ENCODE peak calls at places on chromosomes 7 and 10, in eight cellular contexts. One of them, this sample, is unnamed.

GRCh38 chr10:51786016-51786683 is 86.8 kb upstream of the CSTF2T start:
- DNase-seq in GM20000: no peak
- DNase-seq in anterior cingulate cortex: no peak
- DNase-seq in HTR-8/SVneo: no peak
- DNase-seq in activated CD4-positive, alpha-beta T cell treated with anti-CD3 and anti-CD28 coated beads, Interleukin-2, amount 50 U/mL, for 4 hours: no peak
- DNase-seq in SK-MEL-5: no peak
- DNase-seq in activated T-helper 1 cell treated with Interleukin-2 at 50 U/mL for 16 hours: no peak
- DNase-seq in coronary artery: no peak
- DNase-seq in this sample: no peak

GRCh38 chr10:52314822-52315552 is 906 bp downstream of the DKK1 start:
- DNase-seq in GM20000: no peak
- DNase-seq in anterior cingulate cortex: peak
- DNase-seq in HTR-8/SVneo: no peak
- DNase-seq in activated CD4-positive, alpha-beta T cell treated with anti-CD3 and anti-CD28 coated beads, Interleukin-2, amount 50 U/mL, for 4 hours: no peak
- DNase-seq in SK-MEL-5: no peak
- DNase-seq in activated T-helper 1 cell treated with Interleukin-2 at 50 U/mL for 16 hours: no peak
- DNase-seq in coronary artery: no peak
- DNase-seq in this sample: no peak

GRCh38 chr7:74453321-74454011 is at the start of gene GTF2IRD1:
- DNase-seq in GM20000: peak
- DNase-seq in anterior cingulate cortex: peak
- DNase-seq in HTR-8/SVneo: peak
- DNase-seq in activated CD4-positive, alpha-beta T cell treated with anti-CD3 and anti-CD28 coated beads, Interleukin-2, amount 50 U/mL, for 4 hours: peak
- DNase-seq in SK-MEL-5: peak
- DNase-seq in activated T-helper 1 cell treated with Interleukin-2 at 50 U/mL for 16 hours: peak
- DNase-seq in coronary artery: no peak
- DNase-seq in this sample: peak

GRCh38 chr7:55275291-55276200 is 89.6 kb upstream of the LANCL2 start:
- DNase-seq in GM20000: no peak
- DNase-seq in anterior cingulate cortex: no peak
- DNase-seq in HTR-8/SVneo: no peak
- DNase-seq in activated CD4-positive, alpha-beta T cell treated with anti-CD3 and anti-CD28 coated beads, Interleukin-2, amount 50 U/mL, for 4 hours: no peak
- DNase-seq in SK-MEL-5: no peak
- DNase-seq in activated T-helper 1 cell treated with Interleukin-2 at 50 U/mL for 16 hours: no peak
- DNase-seq in coronary artery: peak
- DNase-seq in this sample: no peak

GRCh38 chr10:82394122-82394521 is 519.1 kb downstream of the NRG3 start:
- DNase-seq in GM20000: no peak
- DNase-seq in anterior cingulate cortex: peak
- DNase-seq in HTR-8/SVneo: no peak
- DNase-seq in activated CD4-positive, alpha-beta T cell treated with anti-CD3 and anti-CD28 coated beads, Interleukin-2, amount 50 U/mL, for 4 hours: no peak
- DNase-seq in SK-MEL-5: no peak
- DNase-seq in activated T-helper 1 cell treated with Interleukin-2 at 50 U/mL for 16 hours: no peak
- DNase-seq in coronary artery: no peak
- DNase-seq in this sample: no peak

GRCh38 chr10:69863580-69863979 is 61.9 kb downstream of the COL13A1 start:
- DNase-seq in GM20000: no peak
- DNase-seq in anterior cingulate cortex: no peak
- DNase-seq in HTR-8/SVneo: no peak
- DNase-seq in activated CD4-positive, alpha-beta T cell treated with anti-CD3 and anti-CD28 coated beads, Interleukin-2, amount 50 U/mL, for 4 hours: no peak
- DNase-seq in SK-MEL-5: no peak
- DNase-seq in activated T-helper 1 cell treated with Interleukin-2 at 50 U/mL for 16 hours: no peak
- DNase-seq in coronary artery: no peak
- DNase-seq in this sample: no peak

GRCh38 chr7:39950473-39951155 is 558 bp downstream of the CDK13 start:
- DNase-seq in GM20000: peak
- DNase-seq in anterior cingulate cortex: peak
- DNase-seq in HTR-8/SVneo: no peak
- DNase-seq in activated CD4-positive, alpha-beta T cell treated with anti-CD3 and anti-CD28 coated beads, Interleukin-2, amount 50 U/mL, for 4 hours: peak
- DNase-seq in SK-MEL-5: peak
- DNase-seq in activated T-helper 1 cell treated with Interleukin-2 at 50 U/mL for 16 hours: peak
- DNase-seq in coronary artery: peak
- DNase-seq in this sample: peak

GRCh38 chr7:40700653-40701475 is 566.1 kb downstream of the SUGCT start:
- DNase-seq in GM20000: no peak
- DNase-seq in anterior cingulate cortex: no peak
- DNase-seq in HTR-8/SVneo: peak
- DNase-seq in activated CD4-positive, alpha-beta T cell treated with anti-CD3 and anti-CD28 coated beads, Interleukin-2, amount 50 U/mL, for 4 hours: no peak
- DNase-seq in SK-MEL-5: no peak
- DNase-seq in activated T-helper 1 cell treated with Interleukin-2 at 50 U/mL for 16 hours: no peak
- DNase-seq in coronary artery: no peak
- DNase-seq in this sample: no peak

GRCh38 chr10:120456626-120457430 is at the start of gene PLPP4:
- DNase-seq in GM20000: peak
- DNase-seq in anterior cingulate cortex: peak
- DNase-seq in HTR-8/SVneo: no peak
- DNase-seq in activated CD4-positive, alpha-beta T cell treated with anti-CD3 and anti-CD28 coated beads, Interleukin-2, amount 50 U/mL, for 4 hours: no peak
- DNase-seq in SK-MEL-5: no peak
- DNase-seq in activated T-helper 1 cell treated with Interleukin-2 at 50 U/mL for 16 hours: no peak
- DNase-seq in coronary artery: no peak
- DNase-seq in this sample: no peak

GRCh38 chr10:117266400-117266799 is 25.5 kb downstream of the SLC18A2 start:
- DNase-seq in GM20000: no peak
- DNase-seq in anterior cingulate cortex: no peak
- DNase-seq in HTR-8/SVneo: no peak
- DNase-seq in activated CD4-positive, alpha-beta T cell treated with anti-CD3 and anti-CD28 coated beads, Interleukin-2, amount 50 U/mL, for 4 hours: no peak
- DNase-seq in SK-MEL-5: no peak
- DNase-seq in activated T-helper 1 cell treated with Interleukin-2 at 50 U/mL for 16 hours: no peak
- DNase-seq in coronary artery: no peak
- DNase-seq in this sample: no peak

GRCh38 chr10:17038627-17039026 is 91.0 kb downstream of the CUBN start:
- DNase-seq in GM20000: no peak
- DNase-seq in anterior cingulate cortex: no peak
- DNase-seq in HTR-8/SVneo: no peak
- DNase-seq in activated CD4-positive, alpha-beta T cell treated with anti-CD3 and anti-CD28 coated beads, Interleukin-2, amount 50 U/mL, for 4 hours: no peak
- DNase-seq in SK-MEL-5: no peak
- DNase-seq in activated T-helper 1 cell treated with Interleukin-2 at 50 U/mL for 16 hours: no peak
- DNase-seq in coronary artery: no peak
- DNase-seq in this sample: no peak

GRCh38 chr7:1365846-1366245 is 93.4 kb downstream of the MICALL2 start:
- DNase-seq in GM20000: no peak
- DNase-seq in anterior cingulate cortex: no peak
- DNase-seq in HTR-8/SVneo: no peak
- DNase-seq in activated CD4-positive, alpha-beta T cell treated with anti-CD3 and anti-CD28 coated beads, Interleukin-2, amount 50 U/mL, for 4 hours: no peak
- DNase-seq in SK-MEL-5: no peak
- DNase-seq in activated T-helper 1 cell treated with Interleukin-2 at 50 U/mL for 16 hours: no peak
- DNase-seq in coronary artery: no peak
- DNase-seq in this sample: no peak

GRCh38 chr10:49194212-49194920 is 6.2 kb upstream of the TMEM273 start:
- DNase-seq in GM20000: no peak
- DNase-seq in anterior cingulate cortex: no peak
- DNase-seq in HTR-8/SVneo: no peak
- DNase-seq in activated CD4-positive, alpha-beta T cell treated with anti-CD3 and anti-CD28 coated beads, Interleukin-2, amount 50 U/mL, for 4 hours: no peak
- DNase-seq in SK-MEL-5: no peak
- DNase-seq in activated T-helper 1 cell treated with Interleukin-2 at 50 U/mL for 16 hours: no peak
- DNase-seq in coronary artery: no peak
- DNase-seq in this sample: no peak

GRCh38 chr10:118983263-118983662 is 46.3 kb upstream of the NANOS1 start:
- DNase-seq in GM20000: no peak
- DNase-seq in anterior cingulate cortex: no peak
- DNase-seq in HTR-8/SVneo: no peak
- DNase-seq in activated CD4-positive, alpha-beta T cell treated with anti-CD3 and anti-CD28 coated beads, Interleukin-2, amount 50 U/mL, for 4 hours: no peak
- DNase-seq in SK-MEL-5: no peak
- DNase-seq in activated T-helper 1 cell treated with Interleukin-2 at 50 U/mL for 16 hours: no peak
- DNase-seq in coronary artery: no peak
- DNase-seq in this sample: no peak

GRCh38 chr7:95772771-95773581 is 622 bp downstream of the DYNC1I1 start:
- DNase-seq in GM20000: no peak
- DNase-seq in anterior cingulate cortex: peak
- DNase-seq in HTR-8/SVneo: no peak
- DNase-seq in activated CD4-positive, alpha-beta T cell treated with anti-CD3 and anti-CD28 coated beads, Interleukin-2, amount 50 U/mL, for 4 hours: no peak
- DNase-seq in SK-MEL-5: no peak
- DNase-seq in activated T-helper 1 cell treated with Interleukin-2 at 50 U/mL for 16 hours: no peak
- DNase-seq in coronary artery: no peak
- DNase-seq in this sample: no peak

GRCh38 chr7:44678468-44679179 is 70.0 kb upstream of the ZMIZ2 start:
- DNase-seq in GM20000: no peak
- DNase-seq in anterior cingulate cortex: no peak
- DNase-seq in HTR-8/SVneo: no peak
- DNase-seq in activated CD4-positive, alpha-beta T cell treated with anti-CD3 and anti-CD28 coated beads, Interleukin-2, amount 50 U/mL, for 4 hours: no peak
- DNase-seq in SK-MEL-5: peak
- DNase-seq in activated T-helper 1 cell treated with Interleukin-2 at 50 U/mL for 16 hours: no peak
- DNase-seq in coronary artery: no peak
- DNase-seq in this sample: no peak

GRCh38 chr10:91709394-91709798 is 76.5 kb upstream of the PPP1R3C start:
- DNase-seq in GM20000: no peak
- DNase-seq in anterior cingulate cortex: no peak
- DNase-seq in HTR-8/SVneo: no peak
- DNase-seq in activated CD4-positive, alpha-beta T cell treated with anti-CD3 and anti-CD28 coated beads, Interleukin-2, amount 50 U/mL, for 4 hours: no peak
- DNase-seq in SK-MEL-5: no peak
- DNase-seq in activated T-helper 1 cell treated with Interleukin-2 at 50 U/mL for 16 hours: no peak
- DNase-seq in coronary artery: no peak
- DNase-seq in this sample: no peak

This sample was measured in H54.